ENCODE peak calls at places on chromosomes 3 and 15, in nine cellular contexts. One of them, this sample, is unnamed.

GRCh38 chr15:67148196-67148701 is 82.8 kb downstream of the SMAD3 start:
- DNase-seq in KBM-7: peak; percentile 67
- DNase-seq in NCI-H1105: no peak
- DNase-seq in fibroblast of the aortic adventitia: peak; percentile 57
- DNase-seq in T-helper 1 cell: no peak
- DNase-seq in foreskin fibroblast: peak; percentile 79
- DNase-seq in stimulated activated CD8-positive, alpha-beta memory T cell treated with anti-CD3 and anti-CD28 coated beads, Interleukin-15, amount 100 ng/mL, for 24 hours: no peak
- DNase-seq in RWPE2: no peak
- DNase-seq in activated naive CD4-positive, alpha-beta T cell: no peak
- DNase-seq in this sample: peak; percentile 11

GRCh38 chr3:54891540-54891897 is 36.3 kb downstream of the LRTM1 start:
- DNase-seq in stimulated activated CD8-positive, alpha-beta memory T cell treated with anti-CD3 and anti-CD28 coated beads, Interleukin-15, amount 100 ng/mL, for 24 hours: no peak
- DNase-seq in foreskin fibroblast: peak; percentile 99
- DNase-seq in RWPE2: peak; percentile 92
- DNase-seq in T-helper 1 cell: no peak
- DNase-seq in KBM-7: peak; percentile 2
- DNase-seq in NCI-H1105: no peak
- DNase-seq in fibroblast of the aortic adventitia: peak; percentile 96
- DNase-seq in activated naive CD4-positive, alpha-beta T cell: no peak
- DNase-seq in this sample: no peak

GRCh38 chr15:92636401-92636949 is 19.1 kb downstream of the FAM174B start:
- DNase-seq in RWPE2: peak; percentile 63
- DNase-seq in fibroblast of the aortic adventitia: no peak
- DNase-seq in stimulated activated CD8-positive, alpha-beta memory T cell treated with anti-CD3 and anti-CD28 coated beads, Interleukin-15, amount 100 ng/mL, for 24 hours: no peak
- DNase-seq in activated naive CD4-positive, alpha-beta T cell: no peak
- DNase-seq in T-helper 1 cell: no peak
- DNase-seq in NCI-H1105: no peak
- DNase-seq in foreskin fibroblast: no peak
- DNase-seq in KBM-7: no peak
- DNase-seq in this sample: no peak

GRCh38 chr15:41233367-41233771 is 2.3 kb downstream of the CHP1 start:
- DNase-seq in stimulated activated CD8-positive, alpha-beta memory T cell treated with anti-CD3 and anti-CD28 coated beads, Interleukin-15, amount 100 ng/mL, for 24 hours: no peak
- DNase-seq in RWPE2: no peak
- DNase-seq in foreskin fibroblast: peak; percentile 84
- DNase-seq in activated naive CD4-positive, alpha-beta T cell: no peak
- DNase-seq in NCI-H1105: no peak
- DNase-seq in T-helper 1 cell: no peak
- DNase-seq in KBM-7: no peak
- DNase-seq in fibroblast of the aortic adventitia: peak; percentile 78
- DNase-seq in this sample: no peak

GRCh38 chr3:182393151-182393550 is 400.2 kb upstream of the ATP11B start:
- DNase-seq in NCI-H1105: no peak
- DNase-seq in stimulated activated CD8-positive, alpha-beta memory T cell treated with anti-CD3 and anti-CD28 coated beads, Interleukin-15, amount 100 ng/mL, for 24 hours: no peak
- DNase-seq in foreskin fibroblast: no peak
- DNase-seq in RWPE2: no peak
- DNase-seq in KBM-7: no peak
- DNase-seq in T-helper 1 cell: no peak
- DNase-seq in activated naive CD4-positive, alpha-beta T cell: no peak
- DNase-seq in fibroblast of the aortic adventitia: no peak
- DNase-seq in this sample: no peak

GRCh38 chr15:43244092-43244491 is 22.6 kb downstream of the TGM5 start:
- DNase-seq in RWPE2: no peak
- DNase-seq in KBM-7: no peak
- DNase-seq in NCI-H1105: no peak
- DNase-seq in foreskin fibroblast: no peak
- DNase-seq in T-helper 1 cell: no peak
- DNase-seq in stimulated activated CD8-positive, alpha-beta memory T cell treated with anti-CD3 and anti-CD28 coated beads, Interleukin-15, amount 100 ng/mL, for 24 hours: no peak
- DNase-seq in activated naive CD4-positive, alpha-beta T cell: no peak
- DNase-seq in fibroblast of the aortic adventitia: no peak
- DNase-seq in this sample: no peak

GRCh38 chr3:138188013-138188352 is 882 bp downstream of the ARMC8 start:
- DNase-seq in NCI-H1105: no peak
- DNase-seq in stimulated activated CD8-positive, alpha-beta memory T cell treated with anti-CD3 and anti-CD28 coated beads, Interleukin-15, amount 100 ng/mL, for 24 hours: no peak
- DNase-seq in T-helper 1 cell: no peak
- DNase-seq in RWPE2: no peak
- DNase-seq in KBM-7: peak; percentile 57
- DNase-seq in activated naive CD4-positive, alpha-beta T cell: no peak
- DNase-seq in foreskin fibroblast: peak; percentile 85
- DNase-seq in fibroblast of the aortic adventitia: peak; percentile 48
- DNase-seq in this sample: peak; percentile 12

GRCh38 chr15:47715856-47716445 is 1.4 kb upstream of the SEMA6D start:
- DNase-seq in KBM-7: no peak
- DNase-seq in foreskin fibroblast: peak; percentile 69
- DNase-seq in activated naive CD4-positive, alpha-beta T cell: no peak
- DNase-seq in T-helper 1 cell: no peak
- DNase-seq in NCI-H1105: no peak
- DNase-seq in RWPE2: no peak
- DNase-seq in fibroblast of the aortic adventitia: peak; percentile 61
- DNase-seq in stimulated activated CD8-positive, alpha-beta memory T cell treated with anti-CD3 and anti-CD28 coated beads, Interleukin-15, amount 100 ng/mL, for 24 hours: no peak
- DNase-seq in this sample: no peak

GRCh38 chr3:10389341-10389740 is 68.4 kb upstream of the SEC13 start:
- DNase-seq in stimulated activated CD8-positive, alpha-beta memory T cell treated with anti-CD3 and anti-CD28 coated beads, Interleukin-15, amount 100 ng/mL, for 24 hours: no peak
- DNase-seq in activated naive CD4-positive, alpha-beta T cell: no peak
- DNase-seq in foreskin fibroblast: no peak
- DNase-seq in NCI-H1105: no peak
- DNase-seq in T-helper 1 cell: no peak
- DNase-seq in KBM-7: no peak
- DNase-seq in fibroblast of the aortic adventitia: no peak
- DNase-seq in RWPE2: no peak
- DNase-seq in this sample: no peak

GRCh38 chr3:17057316-17057715 is 172.6 kb downstream of the PLCL2 start:
- DNase-seq in KBM-7: no peak
- DNase-seq in T-helper 1 cell: no peak
- DNase-seq in foreskin fibroblast: peak; percentile 62
- DNase-seq in stimulated activated CD8-positive, alpha-beta memory T cell treated with anti-CD3 and anti-CD28 coated beads, Interleukin-15, amount 100 ng/mL, for 24 hours: no peak
- DNase-seq in activated naive CD4-positive, alpha-beta T cell: no peak
- DNase-seq in NCI-H1105: no peak
- DNase-seq in fibroblast of the aortic adventitia: peak; percentile 37
- DNase-seq in RWPE2: no peak
- DNase-seq in this sample: no peak

GRCh38 chr3:181316481-181316880 is 326.9 kb upstream of the DNAJC19 start:
- DNase-seq in stimulated activated CD8-positive, alpha-beta memory T cell treated with anti-CD3 and anti-CD28 coated beads, Interleukin-15, amount 100 ng/mL, for 24 hours: no peak
- DNase-seq in RWPE2: no peak
- DNase-seq in activated naive CD4-positive, alpha-beta T cell: no peak
- DNase-seq in fibroblast of the aortic adventitia: peak; percentile 37
- DNase-seq in T-helper 1 cell: no peak
- DNase-seq in NCI-H1105: no peak
- DNase-seq in KBM-7: no peak
- DNase-seq in foreskin fibroblast: no peak
- DNase-seq in this sample: no peak

GRCh38 chr3:195895900-195896360 is 12.4 kb downstream of the TNK2 start:
- DNase-seq in fibroblast of the aortic adventitia: no peak
- DNase-seq in stimulated activated CD8-positive, alpha-beta memory T cell treated with anti-CD3 and anti-CD28 coated beads, Interleukin-15, amount 100 ng/mL, for 24 hours: peak; percentile 44
- DNase-seq in NCI-H1105: peak; percentile 41
- DNase-seq in KBM-7: peak; percentile 56
- DNase-seq in activated naive CD4-positive, alpha-beta T cell: peak; percentile 66
- DNase-seq in T-helper 1 cell: peak; percentile 50
- DNase-seq in RWPE2: peak; percentile 66
- DNase-seq in foreskin fibroblast: peak; percentile 78
- DNase-seq in this sample: peak; percentile 48

GRCh38 chr3:74562528-74563190 is 51.8 kb downstream of the CNTN3 start:
- DNase-seq in stimulated activated CD8-positive, alpha-beta memory T cell treated with anti-CD3 and anti-CD28 coated beads, Interleukin-15, amount 100 ng/mL, for 24 hours: no peak
- DNase-seq in NCI-H1105: no peak
- DNase-seq in RWPE2: no peak
- DNase-seq in foreskin fibroblast: no peak
- DNase-seq in activated naive CD4-positive, alpha-beta T cell: no peak
- DNase-seq in KBM-7: no peak
- DNase-seq in fibroblast of the aortic adventitia: no peak
- DNase-seq in T-helper 1 cell: no peak
- DNase-seq in this sample: no peak

GRCh38 chr3:186361246-186361611 is 805 bp downstream of the DGKG start:
- DNase-seq in NCI-H1105: no peak
- DNase-seq in foreskin fibroblast: no peak
- DNase-seq in activated naive CD4-positive, alpha-beta T cell: no peak
- DNase-seq in stimulated activated CD8-positive, alpha-beta memory T cell treated with anti-CD3 and anti-CD28 coated beads, Interleukin-15, amount 100 ng/mL, for 24 hours: no peak
- DNase-seq in RWPE2: no peak
- DNase-seq in T-helper 1 cell: no peak
- DNase-seq in fibroblast of the aortic adventitia: no peak
- DNase-seq in KBM-7: no peak
- DNase-seq in this sample: no peak

GRCh38 chr3:13461169-13462124 is 18.7 kb upstream of the HDAC11 start:
- DNase-seq in RWPE2: no peak
- DNase-seq in NCI-H1105: peak; percentile 12
- DNase-seq in T-helper 1 cell: peak; percentile 74
- DNase-seq in activated naive CD4-positive, alpha-beta T cell: peak; percentile 63
- DNase-seq in fibroblast of the aortic adventitia: no peak
- DNase-seq in stimulated activated CD8-positive, alpha-beta memory T cell treated with anti-CD3 and anti-CD28 coated beads, Interleukin-15, amount 100 ng/mL, for 24 hours: peak; percentile 60
- DNase-seq in foreskin fibroblast: peak; percentile 49
- DNase-seq in KBM-7: peak; percentile 81
- DNase-seq in this sample: no peak

GRCh38 chr3:64073362-64073761 is 50.1 kb upstream of the PSMD6 start:
- DNase-seq in T-helper 1 cell: no peak
- DNase-seq in foreskin fibroblast: peak; percentile 69
- DNase-seq in stimulated activated CD8-positive, alpha-beta memory T cell treated with anti-CD3 and anti-CD28 coated beads, Interleukin-15, amount 100 ng/mL, for 24 hours: no peak
- DNase-seq in KBM-7: no peak
- DNase-seq in RWPE2: no peak
- DNase-seq in activated naive CD4-positive, alpha-beta T cell: no peak
- DNase-seq in NCI-H1105: no peak
- DNase-seq in fibroblast of the aortic adventitia: no peak
- DNase-seq in this sample: no peak

GRCh38 chr15:68654786-68655560 is 76.2 kb downstream of the CORO2B start:
- DNase-seq in fibroblast of the aortic adventitia: no peak
- DNase-seq in activated naive CD4-positive, alpha-beta T cell: no peak
- DNase-seq in stimulated activated CD8-positive, alpha-beta memory T cell treated with anti-CD3 and anti-CD28 coated beads, Interleukin-15, amount 100 ng/mL, for 24 hours: no peak
- DNase-seq in KBM-7: no peak
- DNase-seq in T-helper 1 cell: no peak
- DNase-seq in foreskin fibroblast: no peak
- DNase-seq in NCI-H1105: no peak
- DNase-seq in RWPE2: peak; percentile 49
- DNase-seq in this sample: no peak

GRCh38 chr3:184489457-184489856 is 72.1 kb upstream of the EPHB3 start:
- DNase-seq in activated naive CD4-positive, alpha-beta T cell: no peak
- DNase-seq in foreskin fibroblast: no peak
- DNase-seq in NCI-H1105: no peak
- DNase-seq in KBM-7: no peak
- DNase-seq in fibroblast of the aortic adventitia: no peak
- DNase-seq in T-helper 1 cell: no peak
- DNase-seq in stimulated activated CD8-positive, alpha-beta memory T cell treated with anti-CD3 and anti-CD28 coated beads, Interleukin-15, amount 100 ng/mL, for 24 hours: no peak
- DNase-seq in RWPE2: no peak
- DNase-seq in this sample: no peak

GRCh38 chr3:173617490-173617889 is 219.9 kb downstream of the NLGN1 start:
- DNase-seq in activated naive CD4-positive, alpha-beta T cell: no peak
- DNase-seq in T-helper 1 cell: no peak
- DNase-seq in foreskin fibroblast: no peak
- DNase-seq in fibroblast of the aortic adventitia: no peak
- DNase-seq in KBM-7: no peak
- DNase-seq in stimulated activated CD8-positive, alpha-beta memory T cell treated with anti-CD3 and anti-CD28 coated beads, Interleukin-15, amount 100 ng/mL, for 24 hours: no peak
- DNase-seq in NCI-H1105: peak; percentile 83
- DNase-seq in RWPE2: no peak
- DNase-seq in this sample: no peak

GRCh38 chr3:14228611-14229470 is 50.2 kb downstream of the LSM3 start:
- DNase-seq in RWPE2: no peak
- DNase-seq in NCI-H1105: no peak
- DNase-seq in foreskin fibroblast: peak; percentile 58
- DNase-seq in KBM-7: no peak
- DNase-seq in T-helper 1 cell: no peak
- DNase-seq in activated naive CD4-positive, alpha-beta T cell: no peak
- DNase-seq in fibroblast of the aortic adventitia: no peak
- DNase-seq in stimulated activated CD8-positive, alpha-beta memory T cell treated with anti-CD3 and anti-CD28 coated beads, Interleukin-15, amount 100 ng/mL, for 24 hours: no peak
- DNase-seq in this sample: peak; percentile 59

GRCh38 chr3:48684480-48685143 is 1.1 kb downstream of the NCKIPSD start:
- DNase-seq in foreskin fibroblast: peak; percentile 66
- DNase-seq in stimulated activated CD8-positive, alpha-beta memory T cell treated with anti-CD3 and anti-CD28 coated beads, Interleukin-15, amount 100 ng/mL, for 24 hours: no peak
- DNase-seq in KBM-7: peak; percentile 62
- DNase-seq in NCI-H1105: no peak
- DNase-seq in T-helper 1 cell: no peak
- DNase-seq in fibroblast of the aortic adventitia: peak; percentile 27
- DNase-seq in RWPE2: no peak
- DNase-seq in activated naive CD4-positive, alpha-beta T cell: no peak
- DNase-seq in this sample: no peak

GRCh38 chr3:42102569-42102968 is 11.4 kb downstream of the TRAK1 start:
- DNase-seq in NCI-H1105: no peak
- DNase-seq in stimulated activated CD8-positive, alpha-beta memory T cell treated with anti-CD3 and anti-CD28 coated beads, Interleukin-15, amount 100 ng/mL, for 24 hours: no peak
- DNase-seq in KBM-7: no peak
- DNase-seq in T-helper 1 cell: no peak
- DNase-seq in RWPE2: no peak
- DNase-seq in activated naive CD4-positive, alpha-beta T cell: no peak
- DNase-seq in foreskin fibroblast: no peak
- DNase-seq in fibroblast of the aortic adventitia: no peak
- DNase-seq in this sample: no peak

GRCh38 chr3:17645074-17645698 is 97.2 kb downstream of the TBC1D5 start:
- DNase-seq in NCI-H1105: peak; percentile 47
- DNase-seq in fibroblast of the aortic adventitia: peak; percentile 82
- DNase-seq in T-helper 1 cell: no peak
- DNase-seq in stimulated activated CD8-positive, alpha-beta memory T cell treated with anti-CD3 and anti-CD28 coated beads, Interleukin-15, amount 100 ng/mL, for 24 hours: no peak
- DNase-seq in KBM-7: peak; percentile 79
- DNase-seq in activated naive CD4-positive, alpha-beta T cell: no peak
- DNase-seq in RWPE2: no peak
- DNase-seq in foreskin fibroblast: peak; percentile 85
- DNase-seq in this sample: peak; percentile 49

GRCh38 chr3:156630081-156630772 is 44.2 kb upstream of the TIPARP start:
- DNase-seq in foreskin fibroblast: peak; percentile 58
- DNase-seq in KBM-7: no peak
- DNase-seq in activated naive CD4-positive, alpha-beta T cell: no peak
- DNase-seq in T-helper 1 cell: no peak
- DNase-seq in stimulated activated CD8-positive, alpha-beta memory T cell treated with anti-CD3 and anti-CD28 coated beads, Interleukin-15, amount 100 ng/mL, for 24 hours: no peak
- DNase-seq in RWPE2: no peak
- DNase-seq in NCI-H1105: peak; percentile 15
- DNase-seq in fibroblast of the aortic adventitia: peak; percentile 25
- DNase-seq in this sample: no peak

GRCh38 chr15:69887553-69887952 is 210.2 kb downstream of the TLE3 start:
- DNase-seq in stimulated activated CD8-positive, alpha-beta memory T cell treated with anti-CD3 and anti-CD28 coated beads, Interleukin-15, amount 100 ng/mL, for 24 hours: no peak
- DNase-seq in activated naive CD4-positive, alpha-beta T cell: no peak
- DNase-seq in fibroblast of the aortic adventitia: no peak
- DNase-seq in T-helper 1 cell: no peak
- DNase-seq in KBM-7: no peak
- DNase-seq in foreskin fibroblast: no peak
- DNase-seq in RWPE2: no peak
- DNase-seq in NCI-H1105: no peak
- DNase-seq in this sample: no peak

GRCh38 chr3:132549890-132550578 is 47.0 kb upstream of the ACKR4 start:
- DNase-seq in stimulated activated CD8-positive, alpha-beta memory T cell treated with anti-CD3 and anti-CD28 coated beads, Interleukin-15, amount 100 ng/mL, for 24 hours: no peak
- DNase-seq in NCI-H1105: no peak
- DNase-seq in KBM-7: peak; percentile 61
- DNase-seq in fibroblast of the aortic adventitia: peak; percentile 78
- DNase-seq in T-helper 1 cell: no peak
- DNase-seq in RWPE2: no peak
- DNase-seq in foreskin fibroblast: peak; percentile 80
- DNase-seq in activated naive CD4-positive, alpha-beta T cell: no peak
- DNase-seq in this sample: peak; percentile 2

GRCh38 chr15:29870495-29871151 is 48.4 kb upstream of the TJP1 start:
- DNase-seq in fibroblast of the aortic adventitia: peak; percentile 42
- DNase-seq in activated naive CD4-positive, alpha-beta T cell: no peak
- DNase-seq in T-helper 1 cell: no peak
- DNase-seq in foreskin fibroblast: no peak
- DNase-seq in stimulated activated CD8-positive, alpha-beta memory T cell treated with anti-CD3 and anti-CD28 coated beads, Interleukin-15, amount 100 ng/mL, for 24 hours: no peak
- DNase-seq in RWPE2: no peak
- DNase-seq in KBM-7: no peak
- DNase-seq in NCI-H1105: no peak
- DNase-seq in this sample: no peak

GRCh38 chr15:63636518-63637061 is 39.4 kb downstream of the FBXL22 start:
- DNase-seq in foreskin fibroblast: no peak
- DNase-seq in activated naive CD4-positive, alpha-beta T cell: no peak
- DNase-seq in NCI-H1105: no peak
- DNase-seq in RWPE2: no peak
- DNase-seq in KBM-7: no peak
- DNase-seq in fibroblast of the aortic adventitia: no peak
- DNase-seq in T-helper 1 cell: no peak
- DNase-seq in stimulated activated CD8-positive, alpha-beta memory T cell treated with anti-CD3 and anti-CD28 coated beads, Interleukin-15, amount 100 ng/mL, for 24 hours: no peak
- DNase-seq in this sample: no peak

GRCh38 chr15:60890361-60890991 is 338.6 kb downstream of the RORA start:
- DNase-seq in fibroblast of the aortic adventitia: no peak
- DNase-seq in KBM-7: no peak
- DNase-seq in T-helper 1 cell: no peak
- DNase-seq in foreskin fibroblast: no peak
- DNase-seq in RWPE2: no peak
- DNase-seq in activated naive CD4-positive, alpha-beta T cell: no peak
- DNase-seq in stimulated activated CD8-positive, alpha-beta memory T cell treated with anti-CD3 and anti-CD28 coated beads, Interleukin-15, amount 100 ng/mL, for 24 hours: no peak
- DNase-seq in NCI-H1105: no peak
- DNase-seq in this sample: no peak